ENCODE peak calls at places on chromosomes 3 and 15, in seven cellular contexts. M is brain microvascular endothelial cell, X is astrocyte, B is left lung, R is prostate gland, K is OCI-LY7, J is upper lobe of right lung. F is an unnamed sample.

GRCh38 chr3:144129536-144130214 is 158.1 kb downstream of the DIPK2A start:
- DNase-seq in M (no peak), X (no peak), B (no peak), R (no peak), K (no peak), J (no peak), F (no peak)

GRCh38 chr3:138068046-138068445 is 47.4 kb downstream of the DZIP1L start:
- DNase-seq in M (no peak), X (no peak), B (no peak), R (no peak), K (no peak), J (no peak), F (peak; percentile 41)

GRCh38 chr3:135084404-135084803 is 289.3 kb downstream of the EPHB1 start:
- DNase-seq in M (no peak), X (peak; percentile 10), B (no peak), R (no peak), K (no peak), J (no peak), F (no peak)

GRCh38 chr15:40338041-40338657 is 2.6 kb downstream of the CCDC9B start:
- DNase-seq in M (peak; percentile 64), X (no peak), B (peak; percentile 92), R (no peak), K (peak; percentile 81), J (peak; percentile 89), F (peak; percentile 88)

GRCh38 chr3:112111785-112112402 is 21.2 kb downstream of the GCSAM start:
- DNase-seq in M (peak; percentile 65), X (peak; percentile 38), B (no peak), R (peak; percentile 66), K (peak; percentile 96), J (no peak), F (peak; percentile 81)

GRCh38 chr15:49696441-49696840 is 75.6 kb downstream of the DTWD1 start:
- DNase-seq in M (peak; percentile 3), X (no peak), B (no peak), R (no peak), K (no peak), J (no peak), F (peak; percentile 15)

GRCh38 chr3:189949580-189949979 is 171.1 kb downstream of the P3H2 start:
- DNase-seq in M (no peak), X (no peak), B (no peak), R (no peak), K (no peak), J (no peak), F (no peak)

GRCh38 chr15:81380668-81381067 is 6.7 kb upstream of the TMC3 start:
- DNase-seq in M (no peak), X (no peak), B (no peak), R (no peak), K (no peak), J (no peak), F (no peak)

GRCh38 chr3:195811756-195812155 is at the start of gene MUC4:
- DNase-seq in M (no peak), X (no peak), B (no peak), R (no peak), K (no peak), J (no peak), F (peak; percentile 25)

GRCh38 chr15:38652998-38653397 is 88.4 kb upstream of the RASGRP1 start:
- DNase-seq in M (no peak), X (no peak), B (no peak), R (no peak), K (peak; percentile 59), J (no peak), F (no peak)

GRCh38 chr3:33218446-33219174 is at the start of gene SUSD5:
- DNase-seq in M (peak; percentile 33), X (peak; percentile 59), B (peak; percentile 81), R (no peak), K (no peak), J (peak; percentile 72), F (peak; percentile 81)

GRCh38 chr3:172844428-172844827 is 93.9 kb downstream of the ECT2 start:
- DNase-seq in M (no peak), X (no peak), B (no peak), R (no peak), K (no peak), J (no peak), F (no peak)

GRCh38 chr3:175383366-175383765 is 524.2 kb downstream of the NAALADL2 start:
- DNase-seq in M (no peak), X (no peak), B (no peak), R (no peak), K (no peak), J (no peak), F (peak; percentile 56)

GRCh38 chr3:160400048-160400630 is 689 bp downstream of the SMC4 start:
- DNase-seq in M (peak; percentile 57), X (peak; percentile 48), B (peak; percentile 87), R (peak; percentile 32), K (peak; percentile 50), J (peak; percentile 78), F (peak; percentile 60)

GRCh38 chr15:33194704-33195261 is at the start of gene FMN1:
- DNase-seq in M (peak; percentile 95), X (peak; percentile 80), B (peak; percentile 96), R (peak; percentile 88), K (peak; percentile 94), J (peak; percentile 98), F (peak; percentile 98)
- H3K4me3 ChIP-seq in M (peak within 1 kb of the TSS; percentile 66), X (peak within 1 kb of the TSS; percentile 60), B (peak within 1 kb of the TSS; percentile 33), R (peak within 1 kb of the TSS; percentile 26), K (peak within 1 kb of the TSS; percentile 66), J (peak within 1 kb of the TSS; percentile 56), F (peak within 1 kb of the TSS; percentile 70)

DNA sequence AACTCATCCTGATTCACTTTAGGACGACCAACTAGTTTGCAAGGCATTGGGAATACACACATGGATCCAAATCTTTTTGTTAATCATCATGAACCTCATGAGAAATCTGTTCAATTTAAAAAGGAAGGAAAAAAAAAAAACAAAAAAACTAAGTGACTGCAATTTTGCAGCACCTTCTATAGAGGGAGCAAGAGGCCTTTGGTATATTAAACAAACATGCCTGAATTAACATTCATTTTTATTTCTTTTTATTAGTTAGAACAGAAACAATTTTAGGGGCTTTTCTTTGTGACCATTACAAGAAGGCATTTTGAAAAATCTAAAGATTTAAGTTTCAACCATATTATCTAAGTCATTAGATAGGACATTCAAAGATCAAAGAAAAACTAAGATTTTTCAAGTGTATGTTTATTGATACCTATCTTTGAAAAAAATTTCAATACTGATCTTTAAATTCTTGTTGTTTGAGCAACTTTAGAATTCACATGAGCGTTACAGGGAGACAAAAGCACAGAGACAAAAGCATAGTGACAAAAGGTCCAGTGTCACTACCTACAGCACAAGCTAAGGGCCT is 182.4 kb downstream of the CBLB start:
- DNase-seq in M (no peak), X (no peak), B (no peak), R (no peak), K (peak; percentile 46), J (no peak), F (peak; percentile 26)
- H3K27ac ChIP-seq in M (no peak overlapping the region), X (no peak overlapping the region), B (no peak overlapping the region), R (no peak overlapping the region), K (no peak overlapping the region), J (no peak overlapping the region), F (peak overlapping the region; percentile 38)

DNA sequence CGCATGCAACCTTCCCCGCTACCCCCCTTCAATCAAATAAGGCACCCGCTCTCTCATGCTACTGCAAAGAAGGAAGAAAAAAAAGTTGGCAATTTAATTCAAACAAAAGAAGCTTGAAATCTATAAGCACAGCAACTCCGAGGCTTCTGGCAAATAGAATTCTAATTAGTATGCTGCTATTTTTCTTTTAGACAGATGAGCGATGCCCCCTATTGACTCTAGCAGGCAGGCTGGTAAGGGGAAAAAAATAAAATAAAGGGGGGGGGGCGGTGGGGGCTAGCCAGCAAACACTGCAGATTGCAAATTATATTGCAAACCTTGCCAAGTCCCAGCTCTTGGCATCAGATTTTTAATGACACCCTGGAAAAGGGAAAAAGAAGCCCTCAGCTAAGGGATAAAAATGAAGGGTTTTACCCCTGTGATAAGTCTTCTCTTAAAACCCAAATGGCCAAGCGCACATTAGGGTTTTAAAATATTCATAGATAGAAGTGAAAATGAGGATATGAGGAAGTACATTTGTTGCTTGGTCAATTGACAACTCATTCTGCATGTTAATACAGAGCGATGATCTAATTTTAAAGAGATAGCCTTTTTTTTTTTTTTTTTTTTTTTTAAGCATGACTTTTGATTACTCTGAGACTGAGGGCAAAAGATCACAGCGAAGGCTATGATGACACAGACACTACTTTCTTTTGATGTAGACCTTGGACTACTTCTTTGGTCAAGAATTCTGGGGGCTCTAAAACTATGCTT is 255.3 kb downstream of the NR2F2 start:
- DNase-seq in M (no peak), X (no peak), B (no peak), R (no peak), K (no peak), J (no peak), F (peak; percentile 9)
- TF ChIP-seq CTCF in M (peak; percentile 51), X (no peak), B (no peak), R (no peak), K (no peak), J (peak; percentile 14), F (no peak)

GRCh38 chr3:117995795-117996194 is 1038.9 kb downstream of the IGSF11 start:
- DNase-seq in M (no peak), X (no peak), B (no peak), R (no peak), K (no peak), J (no peak), F (no peak)

GRCh38 chr3:118000219-118000618 is 1034.4 kb downstream of the IGSF11 start:
- DNase-seq in M (no peak), X (no peak), B (no peak), R (no peak), K (no peak), J (no peak), F (no peak)

GRCh38 chr3:117998071-117998470 is 1036.6 kb downstream of the IGSF11 start:
- DNase-seq in M (no peak), X (peak; percentile 37), B (no peak), R (no peak), K (no peak), J (no peak), F (peak; percentile 23)

DNA sequence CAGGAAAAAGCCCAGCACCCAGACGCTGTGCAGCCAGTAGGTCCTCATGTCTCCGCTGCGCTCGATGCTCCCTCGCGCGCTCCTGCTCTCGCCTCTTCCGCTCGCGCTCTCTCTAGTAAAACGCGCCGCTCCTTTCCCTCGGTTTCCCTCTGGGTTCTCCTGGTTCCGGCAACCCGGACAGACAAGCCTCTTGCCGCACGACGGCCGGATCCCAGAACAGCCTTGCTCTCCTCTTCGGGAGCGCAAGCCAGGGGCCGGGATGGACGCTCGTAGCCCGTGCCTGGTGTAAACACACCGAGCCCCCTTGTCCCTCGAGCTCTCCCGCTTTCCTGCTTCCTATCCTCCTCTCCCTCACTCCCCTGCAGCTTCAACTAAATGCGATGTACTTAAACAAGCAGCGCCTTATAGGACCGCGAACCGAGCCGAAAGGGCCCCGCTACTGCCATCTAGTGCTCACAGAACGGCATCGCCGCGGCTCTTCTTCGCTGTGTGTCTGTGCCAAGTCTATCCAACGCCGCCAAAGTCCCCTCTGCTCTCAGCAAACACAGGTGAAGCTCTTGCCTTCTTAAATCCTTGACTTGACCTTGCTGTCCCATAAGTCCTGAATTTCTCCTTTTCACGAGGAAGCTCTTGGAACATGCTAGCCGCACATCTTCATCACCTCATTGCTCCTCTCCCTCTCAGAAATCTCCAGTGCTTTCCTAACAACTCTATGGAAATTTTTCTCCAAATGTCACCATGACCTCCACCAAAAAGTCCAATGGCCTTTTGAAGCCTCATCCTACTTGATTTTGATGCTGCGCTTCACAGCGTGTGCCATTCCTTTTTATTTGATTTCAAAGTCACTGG is 1037.2 kb downstream of the IGSF11 start:
- DNase-seq in M (peak; percentile 59), X (peak; percentile 62), B (peak; percentile 87), R (peak; percentile 65), K (peak; percentile 80), J (peak; percentile 85), F (peak; percentile 87)
- H3K4me3 ChIP-seq in M (peak overlapping the region; percentile 54), X (peak overlapping the region; percentile 62), B (peak overlapping the region; percentile 53), R (peak overlapping the region; percentile 47), K (peak overlapping the region; percentile 67), J (peak overlapping the region; percentile 58), F (peak overlapping the region; percentile 73)

GRCh38 chr3:50651875-50652529 is 22.7 kb upstream of the DOCK3 start:
- DNase-seq in M (no peak), X (no peak), B (no peak), R (no peak), K (no peak), J (no peak), F (no peak)
- H3K27ac ChIP-seq in M (no peak overlapping the region), X (no peak overlapping the region), B (no peak overlapping the region), R (no peak overlapping the region), K (no peak overlapping the region), J (no peak overlapping the region), F (no peak overlapping the region)

F was measured in osteoblast.